ENCODE peak calls at places on chromosome 14, in five cellular contexts. T is NT2/D1, G is H1, P is HepG2, D is GM12878. I is an unnamed sample.

GRCh38 chr14:36478782-36479181 is 41.2 kb downstream of the NKX2-1 start:
- DNase-seq in T (no peak), G (no peak), P (no peak), D (no peak), I (no peak)

GRCh38 chr14:43369710-43370109 is 1137.4 kb downstream of the FSCB start:
- DNase-seq in T (no peak), G (no peak), D (no peak), P (no peak), I (no peak)

GRCh38 chr14:67814826-67815225 is 1.6 kb downstream of the ZFYVE26 start:
- DNase-seq in P (no peak), T (no peak), G (no peak), D (no peak), I (no peak)

GRCh38 chr14:102020058-102020971 is 55.9 kb downstream of the DYNC1H1 start:
- DNase-seq in G (no peak), P (no peak), D (no peak), T (no peak), I (no peak)

GRCh38 chr14:24269910-24270536 is 1.4 kb downstream of the RABGGTA start:
- DNase-seq in P (no peak), G (no peak), D (no peak), T (no peak), I (no peak)

GRCh38 chr14:102663031-102663430 is 70.6 kb downstream of the RCOR1 start:
- DNase-seq in P (no peak), D (no peak), G (peak; percentile 46), T (peak; percentile 49), I (no peak)

GRCh38 chr14:64388533-64389243 is 535 bp downstream of the MTHFD1 start:
- DNase-seq in P (peak; percentile 4), D (no peak), G (no peak), T (no peak), I (no peak)

GRCh38 chr14:24150061-24150460 is 2.8 kb downstream of the RNF31 start:
- DNase-seq in G (no peak), T (no peak), P (no peak), D (no peak), I (no peak)

GRCh38 chr14:80695869-80696268 is 245.7 kb downstream of the CEP128 start:
- DNase-seq in T (no peak), D (peak; percentile 16), P (no peak), G (no peak), I (no peak)

GRCh38 chr14:49975799-49976198 is 82.9 kb downstream of the ARF6 start:
- DNase-seq in D (no peak), G (no peak), P (no peak), T (no peak), I (no peak)

DNA sequence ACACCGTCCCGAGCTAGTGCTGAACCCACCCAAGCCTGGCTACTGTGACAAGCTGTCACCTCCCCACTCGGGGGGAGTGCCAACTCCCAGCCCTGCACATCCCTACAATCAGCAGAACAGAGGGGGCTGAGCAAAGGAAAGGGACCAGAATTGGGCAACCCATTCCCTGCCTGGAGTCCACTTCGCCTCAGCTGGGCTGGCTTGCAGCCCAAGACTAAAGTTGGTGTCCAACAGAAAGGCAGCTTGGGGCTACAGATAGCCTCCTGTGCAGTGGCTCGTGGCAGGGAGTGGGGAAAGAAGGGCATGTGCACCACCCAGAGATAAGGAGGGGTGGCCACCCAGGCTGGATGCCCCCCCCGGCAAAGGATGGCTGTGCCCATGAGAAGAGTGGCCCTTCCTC is 16.9 kb downstream of the AHSA1 start:
- DNase-seq in T (no peak), G (no peak), P (no peak), D (no peak), I (no peak)
- TF ChIP-seq SUZ12 in T (no peak), G (no peak), P (no peak), D (no peak), I (no peak)

GRCh38 chr14:76782885-76783566 is 21.8 kb downstream of the VASH1 start:
- DNase-seq in D (no peak), P (no peak), T (no peak), G (no peak), I (no peak)
- TF ChIP-seq SUZ12 in D (no peak), P (no peak), T (no peak), G (no peak), I (no peak)

GRCh38 chr14:61476737-61477410 is 155.5 kb downstream of the PRKCH start:
- DNase-seq in T (no peak), P (no peak), G (no peak), D (no peak), I (no peak)
- TF ChIP-seq SUZ12 in T (no peak), P (no peak), G (no peak), D (no peak), I (no peak)

DNA sequence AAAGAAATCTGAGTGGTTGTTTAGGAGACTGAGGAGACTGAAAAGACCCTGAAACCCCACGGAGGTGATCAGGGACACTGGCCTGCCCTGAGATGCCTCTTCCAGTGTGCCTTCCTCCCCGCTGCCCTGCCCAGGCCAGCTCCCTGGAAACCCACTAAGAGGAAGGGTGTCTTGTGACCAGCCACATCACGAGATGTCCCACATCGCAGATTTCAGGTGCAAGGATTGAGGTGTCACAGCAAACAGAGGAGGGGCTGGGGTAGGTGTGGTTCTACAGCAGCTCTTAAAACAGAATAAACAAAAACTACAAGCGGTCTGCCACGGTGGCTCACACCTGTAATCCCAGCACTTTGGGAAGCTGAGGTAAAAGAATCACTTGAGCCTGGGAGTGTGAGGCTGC is 184.3 kb upstream of the C14orf180 start:
- DNase-seq in T (no peak), G (no peak), D (no peak), P (no peak), I (no peak)
- TF ChIP-seq SUZ12 in T (no peak), G (no peak), D (no peak), P (no peak), I (no peak)

I was measured in HEK293T.